ENCODE peak calls at places on chromosomes 13 and 19, in seven cellular contexts. One of them, this sample, is unnamed.

GRCh38 chr19:934865-935422 is 9.1 kb downstream of the ARID3A start:
- DNase-seq in upper lobe of left lung: peak; percentile 95
- DNase-seq in psoas muscle: peak; percentile 89
- DNase-seq in tibial nerve: peak; percentile 45
- DNase-seq in IMR-90: peak; percentile 49
- DNase-seq in effector memory CD4-positive, alpha-beta T cell: no peak
- DNase-seq in GM23248: peak; percentile 71
- DNase-seq in this sample: peak; percentile 94

GRCh38 chr19:55452381-55453325 is 8.8 kb downstream of the ISOC2 start:
- DNase-seq in upper lobe of left lung: no peak
- DNase-seq in psoas muscle: peak; percentile 76
- DNase-seq in tibial nerve: peak; percentile 56
- DNase-seq in IMR-90: peak; percentile 79
- DNase-seq in effector memory CD4-positive, alpha-beta T cell: no peak
- DNase-seq in GM23248: peak; percentile 76
- DNase-seq in this sample: no peak

GRCh38 chr13:24127116-24127631 is 33.3 kb upstream of the SPATA13 start:
- DNase-seq in upper lobe of left lung: no peak
- DNase-seq in psoas muscle: no peak
- DNase-seq in tibial nerve: no peak
- DNase-seq in IMR-90: peak; percentile 43
- DNase-seq in effector memory CD4-positive, alpha-beta T cell: no peak
- DNase-seq in GM23248: peak; percentile 43
- DNase-seq in this sample: no peak

GRCh38 chr13:32594339-32594738 is 8.1 kb downstream of the PDS5B start:
- DNase-seq in upper lobe of left lung: no peak
- DNase-seq in psoas muscle: no peak
- DNase-seq in tibial nerve: no peak
- DNase-seq in IMR-90: peak; percentile 54
- DNase-seq in effector memory CD4-positive, alpha-beta T cell: no peak
- DNase-seq in GM23248: peak; percentile 44
- DNase-seq in this sample: no peak

GRCh38 chr13:63198076-63198475 is 1782.4 kb upstream of the PCDH20 start:
- DNase-seq in upper lobe of left lung: peak; percentile 73
- DNase-seq in psoas muscle: no peak
- DNase-seq in tibial nerve: no peak
- DNase-seq in IMR-90: peak; percentile 45
- DNase-seq in effector memory CD4-positive, alpha-beta T cell: no peak
- DNase-seq in GM23248: peak; percentile 5
- DNase-seq in this sample: no peak

GRCh38 chr19:19081642-19082151 is 17.9 kb downstream of the SLC25A42 start:
- DNase-seq in upper lobe of left lung: no peak
- DNase-seq in psoas muscle: peak; percentile 57
- DNase-seq in tibial nerve: peak; percentile 11
- DNase-seq in IMR-90: peak; percentile 50
- DNase-seq in effector memory CD4-positive, alpha-beta T cell: no peak
- DNase-seq in GM23248: no peak
- DNase-seq in this sample: no peak

GRCh38 chr13:109427148-109427547 is 359.2 kb downstream of the IRS2 start:
- DNase-seq in upper lobe of left lung: no peak
- DNase-seq in psoas muscle: no peak
- DNase-seq in tibial nerve: no peak
- DNase-seq in IMR-90: no peak
- DNase-seq in effector memory CD4-positive, alpha-beta T cell: no peak
- DNase-seq in GM23248: peak; percentile 16
- DNase-seq in this sample: no peak

GRCh38 chr13:111594606-111595005 is 274.2 kb downstream of the TEX29 start:
- DNase-seq in upper lobe of left lung: no peak
- DNase-seq in psoas muscle: no peak
- DNase-seq in tibial nerve: no peak
- DNase-seq in IMR-90: no peak
- DNase-seq in effector memory CD4-positive, alpha-beta T cell: no peak
- DNase-seq in GM23248: no peak
- DNase-seq in this sample: no peak

GRCh38 chr13:90545070-90545840 is 802.2 kb upstream of the MIR17HG start:
- DNase-seq in upper lobe of left lung: no peak
- DNase-seq in psoas muscle: no peak
- DNase-seq in tibial nerve: no peak
- DNase-seq in IMR-90: no peak
- DNase-seq in effector memory CD4-positive, alpha-beta T cell: no peak
- DNase-seq in GM23248: peak; percentile 8
- DNase-seq in this sample: no peak

GRCh38 chr19:55086730-55087541 is 11.3 kb downstream of the EPS8L1 start:
- DNase-seq in upper lobe of left lung: peak; percentile 91
- DNase-seq in psoas muscle: peak; percentile 96
- DNase-seq in tibial nerve: peak; percentile 87
- DNase-seq in IMR-90: peak; percentile 91
- DNase-seq in effector memory CD4-positive, alpha-beta T cell: peak; percentile 50
- DNase-seq in GM23248: peak; percentile 97
- DNase-seq in this sample: peak; percentile 94

GRCh38 chr19:38090561-38090960 is 133.5 kb downstream of the DPF1 start:
- DNase-seq in upper lobe of left lung: no peak
- DNase-seq in psoas muscle: no peak
- DNase-seq in tibial nerve: no peak
- DNase-seq in IMR-90: no peak
- DNase-seq in effector memory CD4-positive, alpha-beta T cell: no peak
- DNase-seq in GM23248: no peak
- DNase-seq in this sample: no peak

GRCh38 chr13:36098080-36098479 is 33.1 kb downstream of the DCLK1 start:
- DNase-seq in upper lobe of left lung: no peak
- DNase-seq in psoas muscle: no peak
- DNase-seq in tibial nerve: no peak
- DNase-seq in IMR-90: no peak
- DNase-seq in effector memory CD4-positive, alpha-beta T cell: no peak
- DNase-seq in GM23248: no peak
- DNase-seq in this sample: no peak

GRCh38 chr13:73235385-73235784 is 176.6 kb downstream of the KLF5 start:
- DNase-seq in upper lobe of left lung: no peak
- DNase-seq in psoas muscle: no peak
- DNase-seq in tibial nerve: no peak
- DNase-seq in IMR-90: no peak
- DNase-seq in effector memory CD4-positive, alpha-beta T cell: no peak
- DNase-seq in GM23248: no peak
- DNase-seq in this sample: no peak

GRCh38 chr13:99354371-99354951 is 47.3 kb upstream of the GPR183 start:
- DNase-seq in upper lobe of left lung: no peak
- DNase-seq in psoas muscle: no peak
- DNase-seq in tibial nerve: no peak
- DNase-seq in IMR-90: no peak
- DNase-seq in effector memory CD4-positive, alpha-beta T cell: no peak
- DNase-seq in GM23248: peak; percentile 5
- DNase-seq in this sample: no peak

GRCh38 chr19:3880471-3881271 is at the start of gene ATCAY:
- DNase-seq in upper lobe of left lung: no peak
- DNase-seq in psoas muscle: no peak
- DNase-seq in tibial nerve: no peak
- DNase-seq in IMR-90: no peak
- DNase-seq in effector memory CD4-positive, alpha-beta T cell: no peak
- DNase-seq in GM23248: no peak
- DNase-seq in this sample: no peak

GRCh38 chr13:81058211-81058915 is 717.4 kb upstream of the SPRY2 start:
- DNase-seq in upper lobe of left lung: no peak
- DNase-seq in psoas muscle: no peak
- DNase-seq in tibial nerve: no peak
- DNase-seq in IMR-90: no peak
- DNase-seq in effector memory CD4-positive, alpha-beta T cell: no peak
- DNase-seq in GM23248: no peak
- DNase-seq in this sample: no peak

GRCh38 chr13:106234656-106235055 is 300.8 kb downstream of the EFNB2 start:
- DNase-seq in upper lobe of left lung: no peak
- DNase-seq in psoas muscle: no peak
- DNase-seq in tibial nerve: no peak
- DNase-seq in IMR-90: no peak
- DNase-seq in effector memory CD4-positive, alpha-beta T cell: no peak
- DNase-seq in GM23248: no peak
- DNase-seq in this sample: no peak

GRCh38 chr13:91398413-91399188 is at the start of gene GPC5:
- DNase-seq in upper lobe of left lung: peak; percentile 84
- DNase-seq in psoas muscle: peak; percentile 68
- DNase-seq in tibial nerve: peak; percentile 44
- DNase-seq in IMR-90: peak; percentile 43
- DNase-seq in effector memory CD4-positive, alpha-beta T cell: peak; percentile 72
- DNase-seq in GM23248: peak; percentile 71
- DNase-seq in this sample: peak; percentile 93

GRCh38 chr19:39926170-39926755 is 8.2 kb downstream of the FCGBP start:
- DNase-seq in upper lobe of left lung: no peak
- DNase-seq in psoas muscle: no peak
- DNase-seq in tibial nerve: no peak
- DNase-seq in IMR-90: no peak
- DNase-seq in effector memory CD4-positive, alpha-beta T cell: no peak
- DNase-seq in GM23248: no peak
- DNase-seq in this sample: no peak

DNA sequence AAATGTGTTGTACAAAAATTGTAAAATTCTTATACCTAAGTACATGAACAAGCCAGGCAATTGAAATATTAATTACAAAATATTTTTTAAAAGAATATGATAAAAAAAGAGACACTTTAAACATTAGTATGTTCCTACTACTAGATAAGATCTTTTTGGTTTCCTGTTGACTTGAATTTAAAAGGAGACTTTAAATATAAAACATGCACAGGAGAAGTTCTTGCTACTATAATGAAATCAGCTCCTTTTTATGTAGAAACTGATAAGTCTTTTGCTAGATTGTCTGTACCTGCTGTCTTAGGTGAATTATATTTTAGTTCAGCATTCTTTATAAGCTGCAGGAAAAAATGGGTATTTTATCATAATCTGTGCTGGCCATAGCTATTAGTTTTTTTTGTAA is 140.2 kb downstream of the TNFSF13B start:
- DNase-seq in upper lobe of left lung: no peak
- DNase-seq in psoas muscle: no peak
- DNase-seq in tibial nerve: no peak
- DNase-seq in IMR-90: no peak
- DNase-seq in effector memory CD4-positive, alpha-beta T cell: no peak
- DNase-seq in GM23248: no peak
- DNase-seq in this sample: no peak
- H3K4me1 ChIP-seq in upper lobe of left lung: no peaks in the 10 kb centered on the region
- H3K4me1 ChIP-seq in psoas muscle: no peaks in the 10 kb centered on the region
- H3K4me1 ChIP-seq in tibial nerve: no peaks in the 10 kb centered on the region
- H3K4me1 ChIP-seq in IMR-90: no peaks in the 10 kb centered on the region
- H3K4me1 ChIP-seq in effector memory CD4-positive, alpha-beta T cell: peaks cover 40% of the 10 kb centered on the region
- H3K4me1 ChIP-seq in GM23248: no peaks in the 10 kb centered on the region
- H3K4me1 ChIP-seq in this sample: no peaks in the 10 kb centered on the region

DNA sequence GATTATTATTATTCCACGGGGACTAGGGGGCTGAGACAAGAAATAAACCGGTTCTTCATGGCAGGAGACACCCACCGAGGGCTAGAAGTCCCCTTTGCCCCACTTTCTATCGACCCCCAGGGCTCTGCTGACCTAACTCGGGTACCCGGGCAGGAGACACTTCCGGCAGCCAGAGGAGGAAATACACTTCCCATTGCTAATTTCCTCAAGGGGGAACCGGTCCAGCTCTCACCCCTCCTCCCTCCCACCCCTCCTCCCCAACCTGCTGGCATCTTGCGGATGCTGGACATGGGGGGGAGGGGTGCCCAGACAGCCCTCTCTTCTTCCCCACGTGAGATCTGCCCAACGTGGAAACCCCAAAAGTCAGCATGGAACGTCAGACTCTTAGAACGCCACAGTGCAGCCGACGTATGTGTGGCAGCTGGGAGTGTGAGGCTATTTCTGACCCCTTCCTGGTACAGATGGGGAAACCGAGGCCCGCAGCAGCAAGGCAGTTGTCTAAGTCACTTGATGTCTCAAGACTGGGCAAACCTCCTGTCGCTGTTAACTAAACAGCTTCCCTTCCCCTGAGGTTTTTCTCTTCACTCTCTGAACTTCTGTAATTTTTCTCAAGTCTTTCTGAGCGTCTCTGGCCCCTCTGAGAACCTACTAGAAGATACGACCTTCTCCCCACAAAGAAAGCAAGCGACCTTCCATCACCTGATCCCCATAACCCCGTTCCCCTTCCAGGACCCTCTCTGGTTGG is 3.6 kb downstream of the GPR4 start:
- DNase-seq in upper lobe of left lung: peak; percentile 32
- DNase-seq in psoas muscle: no peak
- DNase-seq in tibial nerve: no peak
- DNase-seq in IMR-90: no peak
- DNase-seq in effector memory CD4-positive, alpha-beta T cell: no peak
- DNase-seq in GM23248: peak; percentile 46
- DNase-seq in this sample: no peak
- H3K4me3 ChIP-seq in upper lobe of left lung: no peak overlapping the region
- H3K4me3 ChIP-seq in psoas muscle: peak overlapping the region; percentile 44
- H3K4me3 ChIP-seq in tibial nerve: no peak overlapping the region
- H3K4me3 ChIP-seq in IMR-90: no peak overlapping the region
- H3K4me3 ChIP-seq in effector memory CD4-positive, alpha-beta T cell: no peak overlapping the region
- H3K4me3 ChIP-seq in GM23248: peak overlapping the region; percentile 55
- H3K4me3 ChIP-seq in this sample: no peak overlapping the region

DNA sequence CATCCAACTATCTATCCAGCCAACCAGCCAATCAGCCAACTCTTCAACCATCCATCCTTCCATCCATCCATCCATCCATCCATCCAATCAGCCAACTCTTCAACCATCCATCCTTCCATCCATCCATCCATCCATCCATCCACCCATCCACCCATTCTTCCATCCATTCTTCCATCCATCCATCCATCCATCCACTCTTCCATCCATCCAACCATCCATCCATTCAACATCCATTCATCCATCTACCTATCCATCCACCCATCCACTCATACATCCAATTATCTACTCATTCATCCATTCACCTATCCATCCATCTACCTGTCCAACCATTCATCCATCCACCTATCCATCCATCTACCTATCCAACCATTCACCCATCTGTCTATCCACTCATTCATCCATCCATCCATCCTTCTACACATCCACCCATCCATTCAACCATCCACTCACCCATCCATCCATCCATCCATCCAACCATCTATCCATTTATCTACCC is 9.4 kb downstream of the ARHGEF18 start:
- DNase-seq in upper lobe of left lung: no peak
- DNase-seq in psoas muscle: no peak
- DNase-seq in tibial nerve: no peak
- DNase-seq in IMR-90: no peak
- DNase-seq in effector memory CD4-positive, alpha-beta T cell: no peak
- DNase-seq in GM23248: no peak
- DNase-seq in this sample: no peak
- H3K4me1 ChIP-seq in upper lobe of left lung: no peaks in the 10 kb centered on the region
- H3K4me1 ChIP-seq in psoas muscle: no peaks in the 10 kb centered on the region
- H3K4me1 ChIP-seq in tibial nerve: no peaks in the 10 kb centered on the region
- H3K4me1 ChIP-seq in IMR-90: no peaks in the 10 kb centered on the region
- H3K4me1 ChIP-seq in effector memory CD4-positive, alpha-beta T cell: peaks cover 36% of the 10 kb centered on the region
- H3K4me1 ChIP-seq in GM23248: peaks cover 8% of the 10 kb centered on the region
- H3K4me1 ChIP-seq in this sample: no peaks in the 10 kb centered on the region

DNA sequence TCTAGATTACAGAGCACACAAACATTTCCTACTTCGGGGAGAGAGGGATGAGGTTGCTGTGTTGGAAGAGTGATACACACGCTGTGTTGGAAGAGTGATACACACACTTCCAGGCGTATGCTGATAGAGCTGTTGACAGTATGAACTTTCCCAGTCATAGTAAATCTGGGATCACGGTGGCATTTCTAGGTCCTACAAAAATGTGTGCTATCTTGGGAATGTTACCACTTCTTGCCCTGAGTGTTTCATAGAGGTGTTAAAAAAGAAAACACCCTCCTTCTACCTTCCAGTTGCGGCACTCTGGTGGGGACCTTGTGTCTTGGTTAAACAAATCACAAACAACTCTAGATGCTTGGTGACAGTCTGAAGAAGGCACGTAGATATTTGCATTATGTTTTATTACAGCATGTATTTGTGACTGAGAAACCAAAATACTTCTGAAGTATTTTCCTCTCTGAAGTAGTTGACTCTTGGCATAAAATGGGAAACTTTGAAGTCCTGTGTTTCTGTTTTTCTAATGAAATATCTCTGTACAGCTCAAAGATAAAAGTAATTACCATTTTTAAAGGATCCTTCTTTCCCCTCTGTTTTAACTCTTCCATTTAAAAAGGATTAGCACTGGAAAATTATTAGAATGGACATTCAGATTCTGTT is 52.5 kb downstream of the ARHGAP35 start:
- DNase-seq in upper lobe of left lung: no peak
- DNase-seq in psoas muscle: no peak
- DNase-seq in tibial nerve: no peak
- DNase-seq in IMR-90: no peak
- DNase-seq in effector memory CD4-positive, alpha-beta T cell: no peak
- DNase-seq in GM23248: peak; percentile 36
- DNase-seq in this sample: no peak
- H3K4me3 ChIP-seq in upper lobe of left lung: no peak overlapping the region
- H3K4me3 ChIP-seq in psoas muscle: no peak overlapping the region
- H3K4me3 ChIP-seq in tibial nerve: no peak overlapping the region
- H3K4me3 ChIP-seq in IMR-90: no peak overlapping the region
- H3K4me3 ChIP-seq in effector memory CD4-positive, alpha-beta T cell: no peak overlapping the region
- H3K4me3 ChIP-seq in GM23248: peak overlapping the region; percentile 42
- H3K4me3 ChIP-seq in this sample: no peak overlapping the region